ENCODE peak calls at places on chromosomes 7 and 10, in six cellular contexts. A, M, P, D, G and L are unnamed samples.

GRCh38 chr10:46548781-46549090 is 7.7 kb downstream of the GPRIN2 start:
- DNase-seq in M (no peak), P (no peak), D (no peak), G (no peak), A (no peak), L (no peak)

GRCh38 chr10:60212195-60212594 is 177.5 kb downstream of the ANK3 start:
- DNase-seq in P (peak; percentile 26), A (no peak), G (no peak), D (no peak), M (no peak), L (no peak)

GRCh38 chr7:77757589-77757988 is 40.6 kb downstream of the TMEM60 start:
- DNase-seq in G (no peak), P (no peak), A (no peak), D (no peak), M (no peak), L (no peak)

GRCh38 chr7:3722396-3722846 is 421.4 kb downstream of the SDK1 start:
- DNase-seq in D (peak; percentile 7), M (peak; percentile 78), G (peak; percentile 51), P (peak; percentile 95), A (peak; percentile 2), L (peak; percentile 45)

GRCh38 chr10:11164806-11165590 is 147.3 kb downstream of the CELF2 start:
- DNase-seq in A (peak; percentile 78), G (peak; percentile 56), D (peak; percentile 29), M (no peak), P (peak; percentile 62), L (peak; percentile 74)

GRCh38 chr10:127973810-127974311 is 67.0 kb downstream of the PTPRE start:
- DNase-seq in A (no peak), D (no peak), G (peak; percentile 54), P (peak; percentile 60), M (peak; percentile 36), L (no peak)

GRCh38 chr7:91239772-91240171 is 24.5 kb upstream of the FZD1 start:
- DNase-seq in D (no peak), A (no peak), P (no peak), M (no peak), G (no peak), L (no peak)

GRCh38 chr7:44259547-44260457 is 59.0 kb downstream of the YKT6 start:
- DNase-seq in P (no peak), D (no peak), G (peak; percentile 85), M (no peak), A (peak; percentile 96), L (no peak)

GRCh38 chr7:100513212-100513611 is 25.8 kb upstream of the AGFG2 start:
- DNase-seq in G (no peak), P (no peak), A (no peak), D (no peak), M (no peak), L (no peak)

GRCh38 chr7:73865738-73866445 is 4.9 kb downstream of the TMEM270 start:
- DNase-seq in M (no peak), D (peak; percentile 63), A (peak; percentile 63), G (peak; percentile 52), P (peak; percentile 66), L (no peak)

GRCh38 chr7:710161-710560 is 16.3 kb upstream of the DNAAF5 start:
- DNase-seq in M (no peak), P (no peak), A (no peak), D (no peak), G (no peak), L (no peak)

GRCh38 chr10:2928219-2928840 is 139.0 kb upstream of the PFKP start:
- DNase-seq in P (peak; percentile 75), M (peak; percentile 58), G (peak; percentile 64), A (peak; percentile 64), D (peak; percentile 79), L (peak; percentile 74)

GRCh38 chr10:82867056-82867455 is 992.1 kb downstream of the NRG3 start:
- DNase-seq in A (no peak), M (no peak), D (no peak), G (no peak), P (no peak), L (no peak)

GRCh38 chr7:1794888-1795542 is 124.9 kb downstream of the ELFN1 start:
- DNase-seq in G (no peak), M (no peak), D (no peak), A (no peak), P (peak; percentile 15), L (no peak)

GRCh38 chr7:68288099-68288498 is 1291.5 kb downstream of the TYW1 start:
- DNase-seq in M (no peak), D (no peak), A (no peak), P (no peak), G (no peak), L (no peak)

GRCh38 chr10:21989453-21990154 is 13.9 kb downstream of the DNAJC1 start:
- DNase-seq in P (peak; percentile 90), A (peak; percentile 52), G (peak; percentile 72), M (peak; percentile 51), D (peak; percentile 64), L (peak; percentile 39)

GRCh38 chr10:14812271-14812670 is 25.6 kb downstream of the CDNF start:
- DNase-seq in M (no peak), A (peak; percentile 15), D (no peak), P (peak; percentile 49), G (peak; percentile 2), L (no peak)

GRCh38 chr10:24851595-24851994 is 100.8 kb downstream of the PRTFDC1 start:
- DNase-seq in D (no peak), P (no peak), M (no peak), G (no peak), A (peak; percentile 54), L (no peak)

GRCh38 chr7:74026406-74027123 is 1.4 kb upstream of the ELN start:
- DNase-seq in M (peak; percentile 31), D (peak; percentile 73), A (peak; percentile 46), G (peak; percentile 60), P (peak; percentile 76), L (peak; percentile 62)

GRCh38 chr7:14233026-14233897 is 243.8 kb upstream of the ETV1 start:
- DNase-seq in A (peak; percentile 56), G (peak; percentile 30), P (peak; percentile 47), D (no peak), M (no peak), L (no peak)

GRCh38 chr7:110797656-110798055 is 293.3 kb upstream of the LRRN3 start:
- DNase-seq in A (no peak), M (no peak), D (no peak), G (no peak), P (no peak), L (no peak)

GRCh38 chr10:7872041-7872442 is 53.7 kb downstream of the TAF3 start:
- DNase-seq in A (peak; percentile 11), G (peak; percentile 38), P (peak; percentile 38), D (peak; percentile 59), M (no peak), L (peak; percentile 20)

GRCh38 chr7:158432369-158433270 is 155.0 kb downstream of the PTPRN2 start:
- DNase-seq in D (peak; percentile 20), M (no peak), P (no peak), G (peak; percentile 19), A (no peak), L (no peak)

GRCh38 chr10:4117604-4118003 is 332.6 kb upstream of the KLF6 start:
- DNase-seq in D (no peak), P (no peak), G (no peak), M (no peak), A (no peak), L (no peak)
- H2AK5ac ChIP-seq in D (no peak overlapping the region), P (no peak overlapping the region), G (no peak overlapping the region), M (no peak overlapping the region), A (no peak overlapping the region), L (no peak overlapping the region)

DNA sequence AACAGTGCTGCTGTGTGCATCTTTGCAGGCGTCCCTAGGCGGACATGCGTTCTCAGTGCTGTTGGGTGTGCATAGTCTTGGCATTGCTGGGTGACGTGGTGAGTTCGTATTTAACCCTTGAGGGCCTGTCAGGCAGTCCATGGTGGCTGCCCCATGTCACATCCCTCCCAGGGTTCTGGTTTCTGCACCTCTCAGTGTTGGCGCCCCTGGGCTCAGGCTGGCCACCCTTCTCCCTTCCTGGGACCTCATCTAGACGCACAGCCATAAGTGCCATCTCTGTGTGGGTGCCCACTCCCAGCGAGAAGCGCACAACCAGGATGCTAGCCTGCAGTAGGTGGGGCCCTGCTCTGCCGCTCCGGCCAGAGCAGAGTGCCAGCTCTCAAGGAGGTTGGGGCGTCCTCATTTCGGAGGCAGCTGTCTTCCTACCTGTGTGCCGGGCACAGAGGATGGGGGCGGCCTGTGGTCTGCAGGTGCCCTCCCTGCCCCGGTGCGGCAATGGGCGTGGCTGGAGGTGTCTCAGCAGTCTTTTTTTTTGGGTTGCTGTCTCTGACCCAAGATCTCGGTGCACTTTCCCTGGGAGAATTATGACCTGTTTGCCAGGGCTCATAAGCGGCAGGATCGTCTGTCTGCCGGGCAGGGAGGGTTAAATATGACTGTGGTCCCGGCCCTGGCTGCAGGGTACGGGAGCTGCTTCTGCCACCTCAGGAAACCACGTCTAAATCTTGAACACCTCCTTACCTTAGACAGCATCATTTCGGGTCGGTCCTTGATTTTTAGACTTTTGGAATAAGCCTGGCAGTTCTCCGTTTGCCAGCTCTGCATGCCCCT is 6.5 kb downstream of the INPP5A start:
- DNase-seq in P (no peak), D (no peak), A (no peak), M (no peak), G (no peak), L (no peak)
- H3K4me3 ChIP-seq in P (no peak overlapping the region), D (no peak overlapping the region), A (no peak overlapping the region), M (no peak overlapping the region), G (no peak overlapping the region), L (no peak overlapping the region)

GRCh38 chr7:104982308-104982755 is 31.7 kb upstream of the KMT2E start:
- DNase-seq in G (peak; percentile 89), A (no peak), M (no peak), P (peak; percentile 66), D (peak; percentile 86), L (no peak)

GRCh38 chr7:104985259-104985617 is 28.8 kb upstream of the KMT2E start:
- DNase-seq in D (no peak), A (no peak), M (no peak), P (no peak), G (no peak), L (no peak)

GRCh38 chr7:104982773-104983619 is 31.0 kb upstream of the KMT2E start:
- DNase-seq in P (no peak), M (no peak), D (no peak), A (no peak), G (no peak), L (no peak)

GRCh38 chr7:104984591-104985258 is 29.3 kb upstream of the KMT2E start:
- DNase-seq in G (no peak), D (no peak), P (no peak), A (no peak), M (no peak), L (no peak)

GRCh38 chr7:104983620-104984539 is 30.1 kb upstream of the KMT2E start:
- DNase-seq in A (peak; percentile 81), M (peak; percentile 58), D (peak; percentile 64), P (peak; percentile 93), G (peak; percentile 93), L (peak; percentile 72)
- H3K4ac ChIP-seq in A (peak overlapping the region; percentile 94), M (peak overlapping the region; percentile 74), D (peak overlapping the region; percentile 65), P (no peak overlapping the region), G (peak overlapping the region; percentile 75), L (no peak overlapping the region)

GRCh38 chr7:149140784-149141183 is 6.5 kb upstream of the ZNF398 start:
- DNase-seq in P (no peak), A (peak; percentile 22), M (no peak), D (peak; percentile 69), G (peak; percentile 60), L (no peak)

GRCh38 chr7:149147072-149147729 is at the start of gene ZNF398:
- DNase-seq in P (peak; percentile 80), D (peak; percentile 83), M (no peak), A (peak; percentile 77), G (peak; percentile 76), L (peak; percentile 80)

GRCh38 chr7:149141893-149142292 is 5.4 kb upstream of the ZNF398 start:
- DNase-seq in D (peak; percentile 33), G (no peak), M (no peak), A (no peak), P (no peak), L (no peak)

GRCh38 chr7:149147730-149148653 is 739 bp downstream of the ZNF398 start:
- DNase-seq in D (peak; percentile 77), M (no peak), G (peak; percentile 84), A (peak; percentile 51), P (peak; percentile 60), L (peak; percentile 59)

GRCh38 chr7:149144996-149145850 is 2.0 kb upstream of the ZNF398 start:
- DNase-seq in A (no peak), M (peak; percentile 88), G (no peak), P (peak; percentile 58), D (peak; percentile 99), L (no peak)
- H2AK5ac ChIP-seq in A (no peak overlapping the region), M (peak overlapping the region; percentile 72), G (no peak overlapping the region), P (no peak overlapping the region), D (peak overlapping the region; percentile 81), L (no peak overlapping the region)